ENCODE peak calls at places on chromosome 11, in five cellular contexts. One of them, this sample, is unnamed.
A peak's percentile ranks its signal among the peaks of the same experiment; 100 is the strongest.

GRCh38 chr11:115469361-115469760 is 34.9 kb downstream of the CADM1 start:
- DNase-seq in activated naive CD4-positive, alpha-beta T cell: no peak
- DNase-seq in ACHN: no peak
- DNase-seq in T-helper 1 cell: no peak
- DNase-seq in AML-193: no peak
- DNase-seq in this sample: no peak

GRCh38 chr11:20162340-20162739 is 2.1 kb upstream of the DBX1 start:
- DNase-seq in activated naive CD4-positive, alpha-beta T cell: no peak
- DNase-seq in ACHN: no peak
- DNase-seq in T-helper 1 cell: no peak
- DNase-seq in AML-193: no peak
- DNase-seq in this sample: no peak

GRCh38 chr11:114785820-114786219 is 107.5 kb downstream of the NXPE2 start:
- DNase-seq in activated naive CD4-positive, alpha-beta T cell: no peak
- DNase-seq in ACHN: no peak
- DNase-seq in T-helper 1 cell: no peak
- DNase-seq in AML-193: no peak
- DNase-seq in this sample: no peak

GRCh38 chr11:15519124-15519791 is 404.5 kb downstream of the INSC start:
- DNase-seq in activated naive CD4-positive, alpha-beta T cell: no peak
- DNase-seq in ACHN: no peak
- DNase-seq in T-helper 1 cell: no peak
- DNase-seq in AML-193: no peak
- DNase-seq in this sample: no peak

GRCh38 chr11:13776134-13776815 is 107.8 kb downstream of the FAR1 start:
- DNase-seq in activated naive CD4-positive, alpha-beta T cell: peak; percentile 21
- DNase-seq in ACHN: no peak
- DNase-seq in T-helper 1 cell: no peak
- DNase-seq in AML-193: no peak
- DNase-seq in this sample: no peak

GRCh38 chr11:70934999-70935768 is 317.2 kb downstream of the SHANK2 start:
- DNase-seq in activated naive CD4-positive, alpha-beta T cell: no peak
- DNase-seq in ACHN: no peak
- DNase-seq in T-helper 1 cell: no peak
- DNase-seq in AML-193: no peak
- DNase-seq in this sample: no peak

GRCh38 chr11:1076061-1076665 is 1.5 kb downstream of the MUC2 start:
- DNase-seq in activated naive CD4-positive, alpha-beta T cell: no peak
- DNase-seq in ACHN: no peak
- DNase-seq in T-helper 1 cell: no peak
- DNase-seq in AML-193: no peak
- DNase-seq in this sample: no peak

GRCh38 chr11:16959528-16960100 is 54.6 kb downstream of the PLEKHA7 start:
- DNase-seq in activated naive CD4-positive, alpha-beta T cell: no peak
- DNase-seq in ACHN: no peak
- DNase-seq in T-helper 1 cell: no peak
- DNase-seq in AML-193: no peak
- DNase-seq in this sample: peak; percentile 22

GRCh38 chr11:88414981-88415391 is 77.5 kb upstream of the CTSC start:
- DNase-seq in activated naive CD4-positive, alpha-beta T cell: no peak
- DNase-seq in ACHN: no peak
- DNase-seq in T-helper 1 cell: no peak
- DNase-seq in AML-193: peak; percentile 54
- DNase-seq in this sample: no peak

GRCh38 chr11:59556883-59557205 is 45.5 kb downstream of the OR4D9 start:
- DNase-seq in activated naive CD4-positive, alpha-beta T cell: no peak
- DNase-seq in ACHN: no peak
- DNase-seq in T-helper 1 cell: no peak
- DNase-seq in AML-193: no peak
- DNase-seq in this sample: no peak

GRCh38 chr11:124214027-124214426 is 26.9 kb upstream of the OR8G1 start:
- DNase-seq in activated naive CD4-positive, alpha-beta T cell: no peak
- DNase-seq in ACHN: no peak
- DNase-seq in T-helper 1 cell: no peak
- DNase-seq in AML-193: no peak
- DNase-seq in this sample: no peak

GRCh38 chr11:116644948-116645305 is 127.9 kb downstream of the BUD13 start:
- DNase-seq in activated naive CD4-positive, alpha-beta T cell: no peak
- DNase-seq in ACHN: no peak
- DNase-seq in T-helper 1 cell: no peak
- DNase-seq in AML-193: no peak
- DNase-seq in this sample: peak; percentile 67

GRCh38 chr11:17722000-17722643 is 2.8 kb downstream of the MYOD1 start:
- DNase-seq in activated naive CD4-positive, alpha-beta T cell: no peak
- DNase-seq in ACHN: peak; percentile 35
- DNase-seq in T-helper 1 cell: no peak
- DNase-seq in AML-193: no peak
- DNase-seq in this sample: no peak

GRCh38 chr11:82996966-82997606 is 74.6 kb downstream of the RAB30 start:
- DNase-seq in activated naive CD4-positive, alpha-beta T cell: no peak
- DNase-seq in ACHN: no peak
- DNase-seq in T-helper 1 cell: no peak
- DNase-seq in AML-193: no peak
- DNase-seq in this sample: no peak

GRCh38 chr11:113896156-113896879 is 8.3 kb upstream of the HTR3B start:
- DNase-seq in activated naive CD4-positive, alpha-beta T cell: no peak
- DNase-seq in ACHN: no peak
- DNase-seq in T-helper 1 cell: no peak
- DNase-seq in AML-193: no peak
- DNase-seq in this sample: no peak

GRCh38 chr11:69394234-69394891 is 87.1 kb upstream of the LINC01488 start:
- DNase-seq in activated naive CD4-positive, alpha-beta T cell: no peak
- DNase-seq in ACHN: no peak
- DNase-seq in T-helper 1 cell: no peak
- DNase-seq in AML-193: no peak
- DNase-seq in this sample: no peak

GRCh38 chr11:115217726-115218311 is 286.4 kb downstream of the CADM1 start:
- DNase-seq in activated naive CD4-positive, alpha-beta T cell: no peak
- DNase-seq in ACHN: peak; percentile 51
- DNase-seq in T-helper 1 cell: no peak
- DNase-seq in AML-193: no peak
- DNase-seq in this sample: no peak

GRCh38 chr11:74702383-74703007 is 28.7 kb downstream of the CHRDL2 start:
- DNase-seq in activated naive CD4-positive, alpha-beta T cell: peak; percentile 28
- DNase-seq in ACHN: peak; percentile 60
- DNase-seq in T-helper 1 cell: no peak
- DNase-seq in AML-193: peak; percentile 36
- DNase-seq in this sample: no peak

GRCh38 chr11:9615031-9615451 is 41.6 kb downstream of the WEE1 start:
- DNase-seq in activated naive CD4-positive, alpha-beta T cell: no peak
- DNase-seq in ACHN: peak; percentile 21
- DNase-seq in T-helper 1 cell: no peak
- DNase-seq in AML-193: peak; percentile 55
- DNase-seq in this sample: no peak

GRCh38 chr11:36488096-36488495 is 22.0 kb downstream of the TRAF6 start:
- DNase-seq in activated naive CD4-positive, alpha-beta T cell: no peak
- DNase-seq in ACHN: no peak
- DNase-seq in T-helper 1 cell: no peak
- DNase-seq in AML-193: no peak
- DNase-seq in this sample: no peak

GRCh38 chr11:1444823-1445422 is 41.7 kb downstream of the MOB2 start:
- DNase-seq in activated naive CD4-positive, alpha-beta T cell: no peak
- DNase-seq in ACHN: no peak
- DNase-seq in T-helper 1 cell: no peak
- DNase-seq in AML-193: no peak
- DNase-seq in this sample: no peak

GRCh38 chr11:43547900-43548381 is 132.6 kb upstream of the HSD17B12 start:
- DNase-seq in activated naive CD4-positive, alpha-beta T cell: no peak
- DNase-seq in ACHN: no peak
- DNase-seq in T-helper 1 cell: no peak
- DNase-seq in AML-193: no peak
- DNase-seq in this sample: no peak

GRCh38 chr11:108160970-108161566 is 39.7 kb downstream of the ACAT1 start:
- DNase-seq in activated naive CD4-positive, alpha-beta T cell: no peak
- DNase-seq in ACHN: no peak
- DNase-seq in T-helper 1 cell: no peak
- DNase-seq in AML-193: no peak
- DNase-seq in this sample: no peak

GRCh38 chr11:93197383-93198220 is at the start of gene SLC36A4:
- DNase-seq in activated naive CD4-positive, alpha-beta T cell: peak; percentile 71
- DNase-seq in ACHN: peak; percentile 90
- DNase-seq in T-helper 1 cell: peak; percentile 63
- DNase-seq in AML-193: peak; percentile 73
- DNase-seq in this sample: peak; percentile 96

GRCh38 chr11:72234514-72234830 is 9.5 kb downstream of the PHOX2A start:
- DNase-seq in activated naive CD4-positive, alpha-beta T cell: no peak
- DNase-seq in ACHN: no peak
- DNase-seq in T-helper 1 cell: no peak
- DNase-seq in AML-193: no peak
- DNase-seq in this sample: peak; percentile 70

GRCh38 chr11:112780351-112781043 is 180.7 kb upstream of the NCAM1 start:
- DNase-seq in activated naive CD4-positive, alpha-beta T cell: no peak
- DNase-seq in ACHN: no peak
- DNase-seq in T-helper 1 cell: no peak
- DNase-seq in AML-193: no peak
- DNase-seq in this sample: no peak

GRCh38 chr11:117814766-117815261 is 9.7 kb downstream of the FXYD2 start:
- DNase-seq in activated naive CD4-positive, alpha-beta T cell: peak; percentile 72
- DNase-seq in ACHN: peak; percentile 98
- DNase-seq in T-helper 1 cell: peak; percentile 54
- DNase-seq in AML-193: peak; percentile 13
- DNase-seq in this sample: no peak

GRCh38 chr11:23021287-23021863 is 161.1 kb upstream of the CCDC179 start:
- DNase-seq in activated naive CD4-positive, alpha-beta T cell: no peak
- DNase-seq in ACHN: peak; percentile 22
- DNase-seq in T-helper 1 cell: no peak
- DNase-seq in AML-193: no peak
- DNase-seq in this sample: no peak

GRCh38 chr11:122696662-122697061 is 41.1 kb downstream of the UBASH3B start:
- DNase-seq in activated naive CD4-positive, alpha-beta T cell: peak; percentile 28
- DNase-seq in ACHN: no peak
- DNase-seq in T-helper 1 cell: peak; percentile 19
- DNase-seq in AML-193: no peak
- DNase-seq in this sample: no peak

GRCh38 chr11:44780940-44781631 is 54.3 kb downstream of the TSPAN18 start:
- DNase-seq in activated naive CD4-positive, alpha-beta T cell: no peak
- DNase-seq in ACHN: no peak
- DNase-seq in T-helper 1 cell: no peak
- DNase-seq in AML-193: no peak
- DNase-seq in this sample: no peak

GRCh38 chr11:124481365-124482323 is 36.1 kb upstream of the OR8B8 start:
- DNase-seq in activated naive CD4-positive, alpha-beta T cell: no peak
- DNase-seq in ACHN: peak; percentile 76
- DNase-seq in T-helper 1 cell: no peak
- DNase-seq in AML-193: peak; percentile 70
- DNase-seq in this sample: no peak

GRCh38 chr11:8652140-8652539 is 30.3 kb downstream of the TRIM66 start:
- DNase-seq in activated naive CD4-positive, alpha-beta T cell: no peak
- DNase-seq in ACHN: peak; percentile 86
- DNase-seq in T-helper 1 cell: no peak
- DNase-seq in AML-193: no peak
- DNase-seq in this sample: no peak

GRCh38 chr11:118605116-118605867 is 2.1 kb upstream of the PHLDB1 start:
- DNase-seq in activated naive CD4-positive, alpha-beta T cell: no peak
- DNase-seq in ACHN: no peak
- DNase-seq in T-helper 1 cell: no peak
- DNase-seq in AML-193: no peak
- DNase-seq in this sample: peak; percentile 98

GRCh38 chr11:6608726-6609501 is 3.1 kb downstream of the TAF10 start:
- DNase-seq in activated naive CD4-positive, alpha-beta T cell: no peak
- DNase-seq in ACHN: no peak
- DNase-seq in T-helper 1 cell: no peak
- DNase-seq in AML-193: no peak
- DNase-seq in this sample: no peak

GRCh38 chr11:127925430-127925829 is 661.9 kb downstream of the ETS1 start:
- DNase-seq in activated naive CD4-positive, alpha-beta T cell: no peak
- DNase-seq in ACHN: no peak
- DNase-seq in T-helper 1 cell: no peak
- DNase-seq in AML-193: no peak
- DNase-seq in this sample: no peak

GRCh38 chr11:13152264-13152663 is 125.3 kb upstream of the BMAL1 start:
- DNase-seq in activated naive CD4-positive, alpha-beta T cell: no peak
- DNase-seq in ACHN: no peak
- DNase-seq in T-helper 1 cell: no peak
- DNase-seq in AML-193: no peak
- DNase-seq in this sample: no peak

GRCh38 chr11:80598905-80599304 is 1158.1 kb upstream of the TENM4 start:
- DNase-seq in activated naive CD4-positive, alpha-beta T cell: no peak
- DNase-seq in ACHN: no peak
- DNase-seq in T-helper 1 cell: no peak
- DNase-seq in AML-193: no peak
- DNase-seq in this sample: no peak

GRCh38 chr11:120339394-120339890 is 3.2 kb downstream of the ARHGEF12 start:
- DNase-seq in activated naive CD4-positive, alpha-beta T cell: no peak
- DNase-seq in ACHN: peak; percentile 31
- DNase-seq in T-helper 1 cell: no peak
- DNase-seq in AML-193: no peak
- DNase-seq in this sample: no peak

GRCh38 chr11:9563196-9563730 is 10.2 kb upstream of the WEE1 start:
- DNase-seq in activated naive CD4-positive, alpha-beta T cell: no peak
- DNase-seq in ACHN: no peak
- DNase-seq in T-helper 1 cell: no peak
- DNase-seq in AML-193: no peak
- DNase-seq in this sample: no peak

GRCh38 chr11:119523801-119524200 is 100.8 kb upstream of the THY1 start:
- DNase-seq in activated naive CD4-positive, alpha-beta T cell: no peak
- DNase-seq in ACHN: no peak
- DNase-seq in T-helper 1 cell: no peak
- DNase-seq in AML-193: no peak
- DNase-seq in this sample: no peak